ENCODE peak calls at places on chromosomes 7 and 10, in four cellular contexts. V is GM23338, D is PC-3, T is fibroblast of lung. X is an unnamed sample.

GRCh38 chr7:35768346-35768745 is 32.5 kb upstream of the SEPTIN7 start:
- DNase-seq in V (no peak), T (no peak), D (no peak), X (no peak)

GRCh38 chr7:147013820-147014219 is 897.2 kb downstream of the CNTNAP2 start:
- DNase-seq in T (peak; percentile 13), V (no peak), D (no peak), X (peak; percentile 69)

GRCh38 chr7:22732556-22733126 is 5.6 kb downstream of the IL6 start:
- DNase-seq in D (peak; percentile 76), T (peak; percentile 23), V (peak; percentile 34), X (no peak)

GRCh38 chr7:138951953-138952352 is 29.2 kb downstream of the KIAA1549 start:
- DNase-seq in D (no peak), T (no peak), V (no peak), X (no peak)

GRCh38 chr7:111051832-111052231 is 39.1 kb upstream of the LRRN3 start:
- DNase-seq in V (peak; percentile 83), D (no peak), T (no peak), X (no peak)

GRCh38 chr10:132891313-132891712 is 51.1 kb downstream of the CFAP46 start:
- DNase-seq in D (no peak), T (no peak), V (no peak), X (no peak)

GRCh38 chr10:111126073-111126472 is 49.2 kb downstream of the ADRA2A start:
- DNase-seq in T (peak; percentile 0), V (no peak), D (no peak), X (no peak)

GRCh38 chr10:60224129-60224705 is 165.5 kb downstream of the ANK3 start:
- DNase-seq in D (no peak), V (no peak), T (no peak), X (peak; percentile 34)

GRCh38 chr7:143002106-143002505 is 24.8 kb downstream of the OR9A2 start:
- DNase-seq in V (peak; percentile 42), T (no peak), D (peak; percentile 53), X (no peak)

GRCh38 chr10:124742418-124743187 is 1.6 kb downstream of the FAM53B start:
- DNase-seq in D (peak; percentile 38), V (peak; percentile 69), T (peak; percentile 39), X (peak; percentile 59)

GRCh38 chr10:37667736-37668135 is 189.7 kb downstream of the ZNF248 start:
- DNase-seq in V (no peak), T (no peak), D (no peak), X (no peak)

GRCh38 chr10:117217196-117217761 is 20.0 kb downstream of the KCNK18 start:
- DNase-seq in T (peak; percentile 3), D (peak; percentile 5), V (peak; percentile 65), X (peak; percentile 41)

GRCh38 chr10:52064084-52064845 is 249.8 kb upstream of the DKK1 start:
- DNase-seq in V (no peak), T (no peak), D (no peak), X (no peak)

GRCh38 chr10:42970451-42971250 is 106.2 kb upstream of the RET start:
- DNase-seq in T (no peak), V (no peak), D (no peak), X (no peak)

GRCh38 chr10:11557513-11557912 is 53.9 kb downstream of the USP6NL start:
- DNase-seq in V (no peak), T (no peak), D (no peak), X (peak; percentile 78)

GRCh38 chr10:70296406-70296899 is 12.6 kb upstream of the NPFFR1 start:
- DNase-seq in T (peak; percentile 86), D (peak; percentile 96), V (no peak), X (no peak)

GRCh38 chr7:108515013-108515412 is 10.9 kb downstream of the PNPLA8 start:
- DNase-seq in D (no peak), V (no peak), T (no peak), X (peak; percentile 21)

GRCh38 chr10:92328999-92329398 is 38.0 kb downstream of the MARCHF5 start:
- DNase-seq in T (peak; percentile 16), D (peak; percentile 77), V (no peak), X (no peak)

GRCh38 chr10:125160856-125161569 is 650 bp upstream of the CTBP2 start:
- DNase-seq in D (peak; percentile 78), T (peak; percentile 89), V (peak; percentile 90), X (peak; percentile 96)

GRCh38 chr7:30983042-30983913 is 19.5 kb downstream of the GHRHR start:
- DNase-seq in V (peak; percentile 95), T (peak; percentile 56), D (peak; percentile 89), X (peak; percentile 85)

GRCh38 chr10:69209787-69210480 is 10.2 kb upstream of the HKDC1 start:
- DNase-seq in T (no peak), V (no peak), D (no peak), X (no peak)

GRCh38 chr10:100767428-100767779 is 22.0 kb downstream of the PAX2 start:
- DNase-seq in T (no peak), D (no peak), V (no peak), X (no peak)

GRCh38 chr10:59644841-59645240 is 64.8 kb downstream of the SLC16A9 start:
- DNase-seq in D (no peak), T (no peak), V (no peak), X (no peak)

GRCh38 chr7:50812847-50813475 is 30.3 kb upstream of the GRB10 start:
- DNase-seq in D (peak; percentile 90), T (peak; percentile 83), V (peak; percentile 13), X (no peak)

GRCh38 chr7:16695621-16696237 is 49.7 kb downstream of the BZW2 start:
- DNase-seq in V (peak; percentile 65), D (peak; percentile 80), T (peak; percentile 68), X (peak; percentile 83)

GRCh38 chr7:16027396-16027795 is 340.9 kb upstream of the MEOX2 start:
- DNase-seq in V (no peak), T (no peak), D (no peak), X (no peak)

GRCh38 chr10:48838830-48839229 is 100.8 kb downstream of the LRRC18 start:
- DNase-seq in T (no peak), D (no peak), V (peak; percentile 2), X (no peak)

GRCh38 chr10:16964571-16965241 is 147.5 kb upstream of the RSU1 start:
- DNase-seq in D (no peak), V (no peak), T (no peak), X (no peak)

GRCh38 chr7:31067491-31067890 is 15.4 kb downstream of the ADCYAP1R1 start:
- DNase-seq in T (no peak), V (no peak), D (no peak), X (no peak)

GRCh38 chr7:156940421-156941122 is 8.9 kb upstream of the NOM1 start:
- DNase-seq in D (no peak), V (no peak), T (no peak), X (no peak)

GRCh38 chr7:156942708-156943090 is 6.8 kb upstream of the NOM1 start:
- DNase-seq in T (no peak), V (peak; percentile 72), D (no peak), X (no peak)

GRCh38 chr7:156941393-156942182 is 7.9 kb upstream of the NOM1 start:
- DNase-seq in V (no peak), D (no peak), T (no peak), X (no peak)

GRCh38 chr7:156944876-156945275 is 4.6 kb upstream of the NOM1 start:
- DNase-seq in D (no peak), T (no peak), V (peak; percentile 43), X (no peak)

GRCh38 chr7:156943091-156944041 is 6.1 kb upstream of the NOM1 start:
- DNase-seq in V (peak; percentile 51), T (no peak), D (no peak), X (no peak)
- TF ChIP-seq EZH2 in V (no peak), T (no peak), D (no peak), X (no peak)

DNA sequence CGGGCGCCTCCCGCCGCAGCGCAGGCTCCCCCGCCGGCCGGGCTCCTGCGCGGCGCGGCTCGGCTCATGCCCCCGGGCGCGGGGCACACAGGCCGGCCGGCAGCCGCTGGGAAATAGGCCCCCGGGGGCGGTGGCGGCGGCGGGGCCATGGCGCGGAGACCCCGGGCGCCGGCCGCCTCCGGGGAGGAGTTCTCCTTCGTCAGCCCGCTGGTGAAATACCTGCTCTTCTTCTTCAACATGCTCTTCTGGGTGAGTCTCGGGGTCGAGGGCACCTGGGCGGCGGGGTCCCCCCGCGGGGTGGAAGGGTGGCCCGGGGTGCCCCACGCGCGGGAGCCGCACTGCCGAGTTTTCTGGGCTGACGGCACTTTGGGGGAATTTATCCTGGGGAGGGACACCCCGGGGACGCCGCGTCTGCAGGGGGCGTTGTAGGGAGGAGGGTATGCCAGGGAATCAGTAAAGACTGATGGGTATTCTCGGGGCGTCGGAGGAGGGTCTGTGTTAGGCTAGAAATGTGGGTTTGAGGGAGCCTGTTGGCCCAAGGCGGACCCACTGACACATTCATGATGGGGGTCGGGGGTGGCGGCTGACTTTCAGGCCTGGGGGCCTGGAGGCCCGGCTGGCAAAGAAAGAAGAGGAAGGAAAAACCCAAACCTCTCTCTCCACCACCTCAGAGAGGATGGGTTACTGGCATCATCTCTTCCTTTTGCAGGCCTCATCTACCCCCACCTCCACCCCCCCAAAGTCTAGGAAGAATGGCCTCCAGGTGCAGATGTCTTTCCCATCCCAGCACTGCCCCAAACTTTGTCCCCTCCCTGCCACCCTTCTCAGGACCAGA is 544 bp downstream of the TSPAN33 start:
- DNase-seq in T (no peak), D (no peak), V (peak; percentile 43), X (no peak)
- TF ChIP-seq EZH2 in T (no peak), D (no peak), V (no peak), X (no peak)

GRCh38 chr10:93481213-93481930 is 762 bp downstream of the MYOF start:
- DNase-seq in V (no peak), T (no peak), D (peak; percentile 19), X (no peak)

GRCh38 chr10:93478873-93479272 is 3.3 kb downstream of the MYOF start:
- DNase-seq in V (no peak), D (no peak), T (no peak), X (no peak)

GRCh38 chr10:93485690-93486089 is 3.6 kb upstream of the MYOF start:
- DNase-seq in T (no peak), V (peak; percentile 28), D (no peak), X (no peak)

GRCh38 chr10:93476756-93477155 is 5.4 kb downstream of the MYOF start:
- DNase-seq in D (no peak), V (no peak), T (no peak), X (no peak)

GRCh38 chr10:93481931-93482834 is at the start of gene MYOF:
- DNase-seq in D (peak; percentile 88), T (peak; percentile 86), V (peak; percentile 86), X (peak; percentile 85)
- TF ChIP-seq EZH2 in D (no peak), T (no peak), V (no peak), X (no peak)

GRCh38 chr7:122310119-122311021 is 5.8 kb upstream of the FEZF1 start:
- DNase-seq in D (no peak), T (no peak), V (peak; percentile 96), X (no peak)
- TF ChIP-seq EZH2 in D (no peak), T (peak; percentile 92), V (peak; percentile 43), X (no peak)

GRCh38 chr7:1232623-1233327 is at the start of gene UNCX:
- DNase-seq in V (peak; percentile 90), D (no peak), T (no peak), X (peak; percentile 78)

GRCh38 chr7:1233328-1234048 is 816 bp downstream of the UNCX start:
- DNase-seq in D (no peak), V (peak; percentile 62), T (no peak), X (no peak)

GRCh38 chr7:1235501-1236131 is 2.9 kb downstream of the UNCX start:
- DNase-seq in T (no peak), V (peak; percentile 63), D (no peak), X (peak; percentile 53)

GRCh38 chr7:1234794-1235500 is 2.3 kb downstream of the UNCX start:
- DNase-seq in D (no peak), V (peak; percentile 72), T (no peak), X (peak; percentile 78)

GRCh38 chr7:1234049-1234691 is 1.5 kb downstream of the UNCX start:
- DNase-seq in V (peak; percentile 25), D (no peak), T (no peak), X (no peak)
- TF ChIP-seq EZH2 in V (peak; percentile 91), D (no peak), T (peak; percentile 7), X (peak; percentile 80)

GRCh38 chr7:141558544-141559183 is 7.5 kb downstream of the AGK start:
- DNase-seq in V (no peak), D (peak; percentile 22), T (peak; percentile 77), X (no peak)
- TF ChIP-seq EZH2 in V (no peak), D (no peak), T (no peak), X (no peak)